ENCODE peak calls at places on chromosomes 5 and 9, in seven cellular contexts. H is endothelial cell, E is endothelial cell of umbilical vein, S is lung, M is breast epithelium, J is progenitor cell of endocrine pancreas, Z is IMR-90. I is an unnamed sample.

GRCh38 chr5:119792154-119792799 is 162.9 kb downstream of the FAM170A start:
- DNase-seq in H (no peak), E (no peak), S (no peak), M (no peak), J (no peak), Z (no peak), I (no peak)

GRCh38 chr9:94222870-94223269 is 36.2 kb upstream of the ZNF169 start:
- DNase-seq in H (no peak), E (no peak), S (no peak), M (no peak), J (no peak), Z (no peak), I (no peak)

GRCh38 chr5:38598994-38599611 is 42.7 kb upstream of the LIFR start:
- DNase-seq in H (no peak), E (peak), S (peak), M (no peak), J (no peak), Z (peak), I (peak)

GRCh38 chr9:82332774-82333152 is 344.2 kb downstream of the SPATA31D1 start:
- DNase-seq in H (no peak), E (no peak), S (no peak), M (no peak), J (no peak), Z (peak), I (no peak)

GRCh38 chr5:3197699-3198098 is 397.9 kb upstream of the IRX1 start:
- DNase-seq in H (peak), E (no peak), S (no peak), M (no peak), J (no peak), Z (no peak), I (no peak)

GRCh38 chr9:126459965-126460843 is 133.6 kb downstream of the MVB12B start:
- DNase-seq in H (no peak), E (no peak), S (no peak), M (peak), J (no peak), Z (peak), I (no peak)

GRCh38 chr9:93058357-93059096 is at the start of gene SUSD3:
- DNase-seq in H (peak), E (peak), S (peak), M (peak), J (peak), Z (no peak), I (no peak)

GRCh38 chr9:17003576-17004240 is 131.1 kb upstream of the CNTLN start:
- DNase-seq in H (no peak), E (no peak), S (no peak), M (no peak), J (no peak), Z (peak), I (peak)

GRCh38 chr5:78594946-78595921 is 53.3 kb downstream of the LHFPL2 start:
- DNase-seq in H (no peak), E (peak), S (no peak), M (peak), J (no peak), Z (peak), I (peak)

GRCh38 chr5:103475629-103476240 is 86.9 kb downstream of the NUDT12 start:
- DNase-seq in H (no peak), E (peak), S (no peak), M (no peak), J (no peak), Z (peak), I (peak)

GRCh38 chr5:174606646-174607045 is 117.7 kb upstream of the MSX2 start:
- DNase-seq in H (no peak), E (no peak), S (no peak), M (no peak), J (no peak), Z (no peak), I (no peak)

GRCh38 chr5:36689225-36689624 is 82.8 kb downstream of the SLC1A3 start:
- DNase-seq in H (no peak), E (no peak), S (no peak), M (no peak), J (no peak), Z (peak), I (no peak)

GRCh38 chr5:127028822-127029457 is 1.4 kb downstream of the MARCHF3 start:
- DNase-seq in H (peak), E (peak), S (no peak), M (no peak), J (no peak), Z (peak), I (peak)

GRCh38 chr9:137165250-137165836 is 4.5 kb downstream of the LRRC26 start:
- DNase-seq in H (no peak), E (no peak), S (no peak), M (no peak), J (no peak), Z (no peak), I (no peak)

GRCh38 chr5:139696167-139696893 is 48.2 kb downstream of the CXXC5 start:
- DNase-seq in H (no peak), E (no peak), S (no peak), M (no peak), J (no peak), Z (no peak), I (no peak)

GRCh38 chr9:72875221-72875620 is 77.6 kb downstream of the ALDH1A1 start:
- DNase-seq in H (no peak), E (no peak), S (no peak), M (no peak), J (no peak), Z (no peak), I (no peak)

GRCh38 chr9:72874344-72874743 is 78.5 kb downstream of the ALDH1A1 start:
- DNase-seq in H (no peak), E (no peak), S (no peak), M (no peak), J (no peak), Z (no peak), I (no peak)

GRCh38 chr9:72872718-72873117 is 80.1 kb downstream of the ALDH1A1 start:
- DNase-seq in H (no peak), E (peak), S (no peak), M (no peak), J (no peak), Z (no peak), I (no peak)

GRCh38 chr9:72873456-72873855 is 79.4 kb downstream of the ALDH1A1 start:
- DNase-seq in H (no peak), E (no peak), S (no peak), M (no peak), J (no peak), Z (no peak), I (no peak)

DNA sequence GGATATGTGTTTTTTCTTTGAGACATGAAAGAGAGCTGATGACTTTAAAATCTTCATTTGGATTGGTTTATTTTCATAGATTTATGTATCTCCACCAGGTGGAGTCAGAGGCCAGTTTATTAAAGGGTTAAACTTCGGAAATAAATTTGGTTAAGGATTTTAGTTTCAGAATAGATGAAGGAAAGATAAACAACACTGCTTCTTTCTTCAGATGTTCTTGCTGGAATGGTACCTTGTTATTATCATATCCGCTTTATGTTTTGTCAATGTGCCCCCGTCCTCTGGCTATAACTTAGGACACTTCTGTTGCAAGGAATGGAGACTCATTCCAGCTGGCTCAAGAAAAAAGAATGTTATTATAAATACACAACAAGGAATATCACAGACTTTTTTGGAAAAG is 81.2 kb downstream of the ALDH1A1 start:
- DNase-seq in H (no peak), E (peak), S (no peak), M (no peak), J (no peak), Z (peak), I (peak)
- TF ChIP-seq CTCF in H (peak), E (peak), S (no peak), M (peak), J (peak), Z (peak), I (peak)

GRCh38 chr5:84091400-84091799 is 293.3 kb downstream of the EDIL3 start:
- DNase-seq in H (no peak), E (no peak), S (no peak), M (no peak), J (no peak), Z (no peak), I (no peak)

GRCh38 chr5:84085387-84086041 is 299.2 kb downstream of the EDIL3 start:
- DNase-seq in H (no peak), E (no peak), S (no peak), M (no peak), J (no peak), Z (no peak), I (no peak)

GRCh38 chr5:84092738-84093137 is 291.9 kb downstream of the EDIL3 start:
- DNase-seq in H (no peak), E (no peak), S (no peak), M (no peak), J (no peak), Z (no peak), I (no peak)

GRCh38 chr5:84086517-84086916 is 298.2 kb downstream of the EDIL3 start:
- DNase-seq in H (no peak), E (no peak), S (no peak), M (no peak), J (no peak), Z (peak), I (no peak)

DNA sequence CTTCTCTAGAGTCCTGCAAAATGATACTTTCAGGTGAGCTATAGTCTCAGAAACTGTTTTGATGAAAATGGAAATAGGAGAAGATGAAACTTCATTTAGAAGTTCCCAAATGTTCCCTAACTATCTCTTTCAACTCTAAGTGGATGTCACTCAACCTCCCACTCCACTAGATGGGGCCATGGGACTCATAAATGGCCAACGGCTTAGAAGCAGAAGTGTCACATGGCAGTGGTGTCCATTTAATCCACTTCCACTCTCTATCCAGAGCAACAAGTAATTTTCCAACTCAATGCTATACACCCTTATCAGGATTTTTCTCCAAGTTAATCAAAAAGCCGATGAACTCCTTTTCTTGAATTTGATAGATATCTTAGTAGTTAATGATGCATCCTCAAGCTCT is 295.7 kb downstream of the EDIL3 start:
- DNase-seq in H (no peak), E (peak), S (no peak), M (no peak), J (no peak), Z (peak), I (no peak)
- TF ChIP-seq CTCF in H (no peak), E (peak), S (no peak), M (no peak), J (peak), Z (peak), I (peak)

DNA sequence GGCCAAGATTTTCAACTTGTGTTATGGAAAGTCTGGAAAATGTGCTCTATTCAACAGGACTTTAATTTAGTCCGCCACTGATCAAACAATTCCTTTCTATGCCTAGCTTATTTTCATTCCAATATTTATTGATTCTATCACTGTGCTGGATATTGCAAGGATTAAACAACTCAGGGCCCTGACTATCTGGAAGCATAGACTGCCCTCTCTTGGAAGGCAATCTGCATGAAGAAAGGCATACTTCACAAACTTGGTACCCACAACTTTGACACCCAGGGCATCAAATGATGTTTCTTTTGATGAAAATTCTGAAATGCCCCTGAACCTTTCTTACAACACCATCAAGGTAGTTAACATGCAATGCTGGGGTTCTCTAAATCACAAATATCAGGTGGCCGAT is 126.5 kb upstream of the HMHB1 start:
- DNase-seq in H (no peak), E (peak), S (no peak), M (no peak), J (no peak), Z (peak), I (no peak)
- TF ChIP-seq CTCF in H (no peak), E (no peak), S (no peak), M (no peak), J (no peak), Z (peak), I (peak)

GRCh38 chr9:34592895-34593601 is 3.5 kb upstream of the CNTFR start:
- DNase-seq in H (no peak), E (no peak), S (peak), M (peak), J (no peak), Z (no peak), I (no peak)

GRCh38 chr9:34594177-34594576 is 4.7 kb upstream of the CNTFR start:
- DNase-seq in H (no peak), E (no peak), S (no peak), M (no peak), J (no peak), Z (no peak), I (no peak)

GRCh38 chr9:34591091-34591910 is 1.8 kb upstream of the CNTFR start:
- DNase-seq in H (peak), E (peak), S (peak), M (peak), J (peak), Z (peak), I (peak)

GRCh38 chr9:34590376-34591090 is 1.0 kb upstream of the CNTFR start:
- DNase-seq in H (no peak), E (peak), S (no peak), M (no peak), J (no peak), Z (no peak), I (no peak)

GRCh38 chr9:34591911-34592866 is 2.7 kb upstream of the CNTFR start:
- DNase-seq in H (no peak), E (no peak), S (no peak), M (no peak), J (no peak), Z (no peak), I (no peak)
- TF ChIP-seq CTCF in H (no peak), E (no peak), S (no peak), M (no peak), J (no peak), Z (no peak), I (peak)

GRCh38 chr5:50440651-50441478 is at the start of gene EMB:
- DNase-seq in H (peak), E (no peak), S (peak), M (peak), J (peak), Z (no peak), I (no peak)
- TF ChIP-seq CTCF in H (no peak), E (no peak), S (no peak), M (no peak), J (peak), Z (no peak), I (no peak)

GRCh38 chr5:169666365-169666764 is 29.3 kb downstream of the DOCK2 start:
- DNase-seq in H (no peak), E (no peak), S (no peak), M (no peak), J (no peak), Z (no peak), I (no peak)

GRCh38 chr5:169670769-169671525 is 33.9 kb downstream of the DOCK2 start:
- DNase-seq in H (no peak), E (no peak), S (no peak), M (no peak), J (no peak), Z (no peak), I (no peak)

GRCh38 chr5:169667896-169668674 is 31.0 kb downstream of the DOCK2 start:
- DNase-seq in H (no peak), E (no peak), S (no peak), M (no peak), J (no peak), Z (peak), I (peak)

GRCh38 chr5:169663537-169663936 is 26.5 kb downstream of the DOCK2 start:
- DNase-seq in H (no peak), E (no peak), S (no peak), M (no peak), J (no peak), Z (no peak), I (no peak)

GRCh38 chr5:169668732-169669131 is 31.7 kb downstream of the DOCK2 start:
- DNase-seq in H (no peak), E (no peak), S (no peak), M (no peak), J (no peak), Z (no peak), I (peak)
- TF ChIP-seq CTCF in H (no peak), E (no peak), S (no peak), M (no peak), J (no peak), Z (peak), I (no peak)

GRCh38 chr5:60299944-60300343 is 400.0 kb downstream of the DEPDC1B start:
- DNase-seq in H (no peak), E (no peak), S (no peak), M (no peak), J (no peak), Z (no peak), I (no peak)

GRCh38 chr5:60297658-60298057 is 402.3 kb downstream of the DEPDC1B start:
- DNase-seq in H (no peak), E (no peak), S (no peak), M (no peak), J (no peak), Z (no peak), I (no peak)

GRCh38 chr5:60293518-60293917 is 400.0 kb upstream of the PDE4D start:
- DNase-seq in H (no peak), E (no peak), S (no peak), M (no peak), J (no peak), Z (no peak), I (no peak)

GRCh38 chr5:60295423-60295822 is 401.9 kb upstream of the PDE4D start:
- DNase-seq in H (peak), E (peak), S (no peak), M (no peak), J (no peak), Z (peak), I (peak)
- TF ChIP-seq CTCF in H (peak), E (no peak), S (no peak), M (peak), J (peak), Z (peak), I (peak)

GRCh38 chr5:68873198-68873597 is 220.6 kb upstream of the SLC30A5 start:
- DNase-seq in H (no peak), E (no peak), S (no peak), M (no peak), J (no peak), Z (no peak), I (no peak)
- TF ChIP-seq CTCF in H (no peak), E (no peak), S (no peak), M (no peak), J (no peak), Z (no peak), I (no peak)

GRCh38 chr5:141848771-141849370 is 29.3 kb downstream of the PCDH1 start:
- DNase-seq in H (peak), E (peak), S (peak), M (peak), J (peak), Z (peak), I (peak)

GRCh38 chr5:141851195-141851874 is 26.9 kb downstream of the PCDH1 start:
- DNase-seq in H (no peak), E (no peak), S (no peak), M (no peak), J (no peak), Z (no peak), I (no peak)

GRCh38 chr5:141850183-141850768 is 27.9 kb downstream of the PCDH1 start:
- DNase-seq in H (no peak), E (no peak), S (peak), M (no peak), J (no peak), Z (peak), I (peak)

GRCh38 chr5:141850786-141851185 is 27.4 kb downstream of the PCDH1 start:
- DNase-seq in H (no peak), E (no peak), S (no peak), M (no peak), J (no peak), Z (no peak), I (no peak)

DNA sequence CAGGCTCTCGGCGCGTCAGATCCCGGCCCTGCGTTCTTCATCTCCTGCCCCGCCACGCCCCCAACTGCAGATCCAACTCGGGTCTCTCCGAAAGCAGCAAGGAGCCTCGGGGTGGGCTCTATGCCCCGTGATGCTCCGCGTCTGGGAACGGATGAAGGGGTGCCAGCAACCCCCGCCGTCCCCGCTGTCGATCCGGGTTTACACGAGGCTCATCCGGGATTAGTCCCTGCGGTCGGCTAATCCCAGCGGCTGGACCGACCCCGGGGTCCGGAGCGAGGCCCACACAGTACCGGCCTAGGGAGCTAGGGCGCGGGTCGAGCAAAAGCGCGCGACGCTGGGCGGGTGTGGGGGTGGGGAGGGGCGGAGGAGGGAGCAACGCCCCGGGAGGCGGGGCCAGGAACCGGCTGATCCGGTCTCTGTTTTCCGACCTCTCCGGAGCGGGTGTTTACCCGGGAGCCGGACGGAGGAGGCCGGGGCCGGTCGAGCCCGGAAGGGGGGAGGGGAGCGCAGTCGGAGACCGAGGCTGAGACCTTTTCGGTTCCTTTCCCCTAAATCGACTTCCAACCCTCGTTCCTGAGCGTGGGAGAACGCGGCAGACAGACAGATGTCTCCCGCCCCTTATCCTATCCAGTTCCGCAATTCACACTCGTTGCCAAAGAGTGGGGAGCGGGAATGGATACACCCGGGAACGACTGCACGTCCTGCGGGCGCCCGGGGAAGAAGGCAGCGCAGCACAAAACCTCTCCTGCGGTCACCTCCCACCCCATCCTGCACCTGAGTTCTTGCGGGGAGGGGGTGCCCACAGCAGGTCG is 28.6 kb downstream of the PCDH1 start:
- DNase-seq in H (peak), E (peak), S (peak), M (peak), J (peak), Z (peak), I (peak)
- TF ChIP-seq CTCF in H (no peak), E (no peak), S (no peak), M (peak), J (peak), Z (no peak), I (no peak)

I was measured in HFFc6.